ENCODE peak calls at places on chromosomes 1 and 21, in six cellular contexts. One of them, this sample, is unnamed.

GRCh38 chr1:111704776-111705175 is 34.4 kb downstream of the INKA2 start:
- ATAC-seq in activated T-cell treated with anti-CD3 and anti-CD28 coated beads, Interleukin-2, amount 50 U/mL, for 4 hours: no peak
- ATAC-seq in stimulated activated naive B cell treated with anti-CD40 and anti-IgM and Interleukin-4, amounts not matched to agents 10 μg/mL and 1 μg/mL and 100 μg/mL, for 72 hours: no peak
- ATAC-seq in naive thymus-derived CD8-positive, alpha-beta T cell: no peak
- ATAC-seq in lower lobe of right lung: peak; percentile 76
- ATAC-seq in gastroesophageal sphincter: no peak
- ATAC-seq in this sample: no peak

GRCh38 chr1:179761296-179761695 is 18.2 kb downstream of the FAM163A start:
- ATAC-seq in lower lobe of right lung: no peak
- ATAC-seq in gastroesophageal sphincter: no peak
- ATAC-seq in activated T-cell treated with anti-CD3 and anti-CD28 coated beads, Interleukin-2, amount 50 U/mL, for 4 hours: no peak
- ATAC-seq in naive thymus-derived CD8-positive, alpha-beta T cell: no peak
- ATAC-seq in stimulated activated naive B cell treated with anti-CD40 and anti-IgM and Interleukin-4, amounts not matched to agents 10 μg/mL and 1 μg/mL and 100 μg/mL, for 72 hours: no peak
- ATAC-seq in this sample: peak; percentile 32

GRCh38 chr1:22341791-22342605 is 109.7 kb upstream of the ZBTB40 start:
- ATAC-seq in lower lobe of right lung: peak; percentile 21
- ATAC-seq in stimulated activated naive B cell treated with anti-CD40 and anti-IgM and Interleukin-4, amounts not matched to agents 10 μg/mL and 1 μg/mL and 100 μg/mL, for 72 hours: no peak
- ATAC-seq in activated T-cell treated with anti-CD3 and anti-CD28 coated beads, Interleukin-2, amount 50 U/mL, for 4 hours: no peak
- ATAC-seq in gastroesophageal sphincter: peak; percentile 75
- ATAC-seq in naive thymus-derived CD8-positive, alpha-beta T cell: no peak
- ATAC-seq in this sample: peak; percentile 67

GRCh38 chr21:21174676-21175075 is 176.5 kb downstream of the NCAM2 start:
- ATAC-seq in gastroesophageal sphincter: no peak
- ATAC-seq in activated T-cell treated with anti-CD3 and anti-CD28 coated beads, Interleukin-2, amount 50 U/mL, for 4 hours: no peak
- ATAC-seq in naive thymus-derived CD8-positive, alpha-beta T cell: no peak
- ATAC-seq in stimulated activated naive B cell treated with anti-CD40 and anti-IgM and Interleukin-4, amounts not matched to agents 10 μg/mL and 1 μg/mL and 100 μg/mL, for 72 hours: no peak
- ATAC-seq in lower lobe of right lung: no peak
- ATAC-seq in this sample: no peak

GRCh38 chr21:34935452-34935851 is 113.7 kb downstream of the RUNX1 start:
- ATAC-seq in stimulated activated naive B cell treated with anti-CD40 and anti-IgM and Interleukin-4, amounts not matched to agents 10 μg/mL and 1 μg/mL and 100 μg/mL, for 72 hours: peak; percentile 56
- ATAC-seq in activated T-cell treated with anti-CD3 and anti-CD28 coated beads, Interleukin-2, amount 50 U/mL, for 4 hours: peak; percentile 77
- ATAC-seq in lower lobe of right lung: no peak
- ATAC-seq in naive thymus-derived CD8-positive, alpha-beta T cell: no peak
- ATAC-seq in gastroesophageal sphincter: no peak
- ATAC-seq in this sample: no peak

GRCh38 chr1:91564888-91565700 is 64.4 kb downstream of the CDC7 start:
- ATAC-seq in lower lobe of right lung: peak; percentile 16
- ATAC-seq in stimulated activated naive B cell treated with anti-CD40 and anti-IgM and Interleukin-4, amounts not matched to agents 10 μg/mL and 1 μg/mL and 100 μg/mL, for 72 hours: no peak
- ATAC-seq in activated T-cell treated with anti-CD3 and anti-CD28 coated beads, Interleukin-2, amount 50 U/mL, for 4 hours: no peak
- ATAC-seq in naive thymus-derived CD8-positive, alpha-beta T cell: no peak
- ATAC-seq in gastroesophageal sphincter: peak; percentile 39
- ATAC-seq in this sample: no peak

GRCh38 chr1:112457241-112457640 is 51.5 kb upstream of the WNT2B start:
- ATAC-seq in naive thymus-derived CD8-positive, alpha-beta T cell: no peak
- ATAC-seq in activated T-cell treated with anti-CD3 and anti-CD28 coated beads, Interleukin-2, amount 50 U/mL, for 4 hours: no peak
- ATAC-seq in stimulated activated naive B cell treated with anti-CD40 and anti-IgM and Interleukin-4, amounts not matched to agents 10 μg/mL and 1 μg/mL and 100 μg/mL, for 72 hours: no peak
- ATAC-seq in lower lobe of right lung: no peak
- ATAC-seq in gastroesophageal sphincter: no peak
- ATAC-seq in this sample: no peak

GRCh38 chr1:93592636-93592949 is 89.0 kb downstream of the BCAR3 start:
- ATAC-seq in lower lobe of right lung: peak; percentile 36
- ATAC-seq in naive thymus-derived CD8-positive, alpha-beta T cell: no peak
- ATAC-seq in gastroesophageal sphincter: no peak
- ATAC-seq in stimulated activated naive B cell treated with anti-CD40 and anti-IgM and Interleukin-4, amounts not matched to agents 10 μg/mL and 1 μg/mL and 100 μg/mL, for 72 hours: no peak
- ATAC-seq in activated T-cell treated with anti-CD3 and anti-CD28 coated beads, Interleukin-2, amount 50 U/mL, for 4 hours: no peak
- ATAC-seq in this sample: peak; percentile 12

GRCh38 chr1:94020764-94021579 is 100.0 kb downstream of the ABCA4 start:
- ATAC-seq in naive thymus-derived CD8-positive, alpha-beta T cell: no peak
- ATAC-seq in gastroesophageal sphincter: peak; percentile 42
- ATAC-seq in activated T-cell treated with anti-CD3 and anti-CD28 coated beads, Interleukin-2, amount 50 U/mL, for 4 hours: no peak
- ATAC-seq in stimulated activated naive B cell treated with anti-CD40 and anti-IgM and Interleukin-4, amounts not matched to agents 10 μg/mL and 1 μg/mL and 100 μg/mL, for 72 hours: no peak
- ATAC-seq in lower lobe of right lung: peak; percentile 77
- ATAC-seq in this sample: no peak

This sample was measured in SK-N-SH treated with all-trans-retinoic acid at 6 μM for 48 hours.